ENCODE peak calls at places on chromosomes 5 and 9, in nine cellular contexts. B is AG09309; O is vagina; R is activated T-helper 2 cell treated with anti-CD3 and anti-CD28 coated beads, Interferon-gamma antibody, Interleukin-2, Interleukin-4, amounts not matched to agents 10 μg/mL and 5 μg/mL and 100 μg/mL, durations not matched to agents 14 hours and 24 hours and 36 hours; X is NCI-H2107; A is posterior vena cava; V is choroid plexus epithelial cell; H is kidney tubule cell; Y is NCI-H1436. C is an unnamed sample.
A peak's percentile ranks its signal among the peaks of the same experiment; 100 is the strongest.

GRCh38 chr5:94362857-94363256 is 255.5 kb downstream of the KIAA0825 start:
- DNase-seq in B (no peak), O (no peak), R (no peak), X (no peak), A (no peak), V (no peak), H (no peak), Y (no peak), C (no peak)

GRCh38 chr9:32589083-32589713 is 16.2 kb upstream of the NDUFB6 start:
- DNase-seq in B (no peak), O (no peak), R (no peak), X (peak; percentile 12), A (no peak), V (peak; percentile 81), H (peak; percentile 51), Y (no peak), C (no peak)

GRCh38 chr9:33750839-33751339 is 44.5 kb upstream of the PRSS3 start:
- DNase-seq in B (no peak), O (no peak), R (no peak), X (no peak), A (no peak), V (no peak), H (peak; percentile 11), Y (no peak), C (no peak)

GRCh38 chr5:124001216-124001615 is 489.2 kb downstream of the CSNK1G3 start:
- DNase-seq in B (no peak), O (no peak), R (no peak), X (no peak), A (no peak), V (no peak), H (no peak), Y (no peak), C (no peak)

GRCh38 chr5:77438057-77438456 is 54.1 kb downstream of the WDR41 start:
- DNase-seq in B (no peak), O (no peak), R (no peak), X (no peak), A (no peak), V (no peak), H (no peak), Y (no peak), C (no peak)

GRCh38 chr5:180816608-180817534 is 14.3 kb upstream of the MGAT1 start:
- DNase-seq in B (no peak), O (peak; percentile 77), R (no peak), X (no peak), A (peak; percentile 60), V (peak; percentile 72), H (no peak), Y (no peak), C (no peak)

GRCh38 chr9:4987996-4988421 is 2.9 kb downstream of the JAK2 start:
- DNase-seq in B (no peak), O (no peak), R (peak; percentile 58), X (peak; percentile 10), A (no peak), V (peak; percentile 81), H (peak; percentile 60), Y (peak; percentile 60), C (peak; percentile 30)

GRCh38 chr5:171615201-171616001 is 170.2 kb upstream of the SMIM23 start:
- DNase-seq in B (no peak), O (no peak), R (no peak), X (no peak), A (no peak), V (no peak), H (peak; percentile 22), Y (no peak), C (no peak)

GRCh38 chr5:16803831-16804230 is 132.3 kb downstream of the MYO10 start:
- DNase-seq in B (no peak), O (no peak), R (no peak), X (no peak), A (no peak), V (no peak), H (no peak), Y (no peak), C (no peak)

GRCh38 chr9:24257726-24258125 is 288.0 kb downstream of the IZUMO3 start:
- DNase-seq in B (no peak), O (no peak), R (no peak), X (no peak), A (no peak), V (no peak), H (peak; percentile 78), Y (no peak), C (no peak)

GRCh38 chr9:134496413-134497282 is 145.0 kb upstream of the COL5A1 start:
- DNase-seq in B (peak; percentile 88), O (no peak), R (no peak), X (no peak), A (peak; percentile 72), V (peak; percentile 63), H (no peak), Y (no peak), C (no peak)

GRCh38 chr9:135220601-135221575 is 133.4 kb downstream of the OLFM1 start:
- DNase-seq in B (no peak), O (no peak), R (no peak), X (no peak), A (peak; percentile 71), V (no peak), H (no peak), Y (no peak), C (peak; percentile 3)

GRCh38 chr5:32283539-32284377 is 29.0 kb downstream of the MTMR12 start:
- DNase-seq in B (no peak), O (no peak), R (no peak), X (no peak), A (no peak), V (peak; percentile 58), H (peak; percentile 94), Y (no peak), C (no peak)